ENCODE peak calls at places on chromosomes 3 and 15, in six cellular contexts. D, K, H, B, E and A are unnamed samples.

GRCh38 chr3:123201223-123201556 is 553 bp upstream of the SEC22A start:
- DNase-seq in D (no peak), K (no peak), H (no peak), B (no peak), E (peak; percentile 67), A (no peak)

GRCh38 chr3:167406876-167407492 is 26.9 kb upstream of the ZBBX start:
- DNase-seq in D (peak; percentile 17), K (peak; percentile 87), H (peak; percentile 39), B (no peak), E (no peak), A (no peak)

GRCh38 chr3:108006077-108006675 is 84.7 kb downstream of the CD47 start:
- DNase-seq in D (no peak), K (no peak), H (peak; percentile 78), B (no peak), E (no peak), A (no peak)

GRCh38 chr3:10783360-10784346 is 32.4 kb upstream of the SLC6A11 start:
- DNase-seq in D (peak; percentile 28), K (peak; percentile 10), H (no peak), B (no peak), E (no peak), A (no peak)

GRCh38 chr3:168249539-168250414 is 154.1 kb upstream of the GOLIM4 start:
- DNase-seq in D (peak; percentile 56), K (peak; percentile 89), H (peak; percentile 90), B (no peak), E (peak; percentile 87), A (no peak)

GRCh38 chr3:42256135-42256819 is 9.7 kb downstream of the CCK start:
- DNase-seq in D (no peak), K (peak; percentile 89), H (no peak), B (no peak), E (no peak), A (no peak)

GRCh38 chr3:14203521-14204079 is 25.0 kb downstream of the LSM3 start:
- DNase-seq in D (no peak), K (peak; percentile 61), H (peak; percentile 69), B (peak; percentile 10), E (no peak), A (peak; percentile 67)

GRCh38 chr15:81184188-81184587 is 12.5 kb upstream of the IL16 start:
- DNase-seq in D (no peak), K (peak; percentile 35), H (no peak), B (no peak), E (no peak), A (no peak)

GRCh38 chr3:61663728-61664492 is 102.5 kb downstream of the PTPRG start:
- DNase-seq in D (no peak), K (peak; percentile 93), H (no peak), B (no peak), E (no peak), A (no peak)

GRCh38 chr3:31804251-31805051 is 176.6 kb downstream of the OSBPL10 start:
- DNase-seq in D (no peak), K (no peak), H (no peak), B (no peak), E (no peak), A (no peak)

GRCh38 chr3:152048826-152049225 is 175.4 kb downstream of the SUCNR1 start:
- DNase-seq in D (no peak), K (no peak), H (no peak), B (no peak), E (no peak), A (no peak)